ENCODE peak calls at places on chromosomes 16 and 17, in six cellular contexts. One of them, this sample, is unnamed.

GRCh38 chr17:57899822-57900221 is 50.0 kb upstream of the MRPS23 start:
- ATAC-seq in A549: peak; percentile 46
- ATAC-seq in RWPE2: no peak
- ATAC-seq in psoas muscle: no peak
- ATAC-seq in right cardiac atrium: peak; percentile 10
- ATAC-seq in HepG2: no peak
- ATAC-seq in this sample: no peak

GRCh38 chr17:36132421-36132831 is 28.8 kb downstream of the CCL4 start:
- ATAC-seq in A549: no peak
- ATAC-seq in RWPE2: no peak
- ATAC-seq in psoas muscle: no peak
- ATAC-seq in right cardiac atrium: no peak
- ATAC-seq in HepG2: no peak
- ATAC-seq in this sample: no peak

GRCh38 chr16:31138621-31139578 is 3.4 kb upstream of the PRSS8 start:
- ATAC-seq in A549: peak; percentile 24
- ATAC-seq in RWPE2: peak; percentile 59
- ATAC-seq in psoas muscle: peak; percentile 63
- ATAC-seq in right cardiac atrium: no peak
- ATAC-seq in HepG2: peak; percentile 0
- ATAC-seq in this sample: no peak

GRCh38 chr17:58318065-58318481 is 10.5 kb downstream of the TSPOAP1 start:
- ATAC-seq in A549: no peak
- ATAC-seq in RWPE2: no peak
- ATAC-seq in psoas muscle: no peak
- ATAC-seq in right cardiac atrium: no peak
- ATAC-seq in HepG2: no peak
- ATAC-seq in this sample: no peak

GRCh38 chr16:56649820-56650219 is 1.9 kb upstream of the MT1B start:
- ATAC-seq in A549: no peak
- ATAC-seq in RWPE2: peak; percentile 96
- ATAC-seq in psoas muscle: no peak
- ATAC-seq in right cardiac atrium: no peak
- ATAC-seq in HepG2: no peak
- ATAC-seq in this sample: no peak

GRCh38 chr17:74860229-74860998 is 729 bp upstream of the GRIN2C start:
- ATAC-seq in A549: peak; percentile 43
- ATAC-seq in RWPE2: peak; percentile 23
- ATAC-seq in psoas muscle: no peak
- ATAC-seq in right cardiac atrium: peak; percentile 7
- ATAC-seq in HepG2: no peak
- ATAC-seq in this sample: no peak

GRCh38 chr17:82881900-82882714 is 42.3 kb upstream of the ZNF750 start:
- ATAC-seq in A549: no peak
- ATAC-seq in RWPE2: no peak
- ATAC-seq in psoas muscle: peak; percentile 36
- ATAC-seq in right cardiac atrium: peak; percentile 34
- ATAC-seq in HepG2: peak; percentile 77
- ATAC-seq in this sample: peak; percentile 84

GRCh38 chr17:81966343-81967243 is 5.6 kb upstream of the NOTUM start:
- ATAC-seq in A549: peak; percentile 6
- ATAC-seq in RWPE2: no peak
- ATAC-seq in psoas muscle: peak; percentile 57
- ATAC-seq in right cardiac atrium: peak; percentile 74
- ATAC-seq in HepG2: peak; percentile 80
- ATAC-seq in this sample: peak; percentile 74

GRCh38 chr17:5592382-5592781 is 8.1 kb upstream of the NLRP1 start:
- ATAC-seq in A549: peak; percentile 70
- ATAC-seq in RWPE2: peak; percentile 33
- ATAC-seq in psoas muscle: no peak
- ATAC-seq in right cardiac atrium: no peak
- ATAC-seq in HepG2: no peak
- ATAC-seq in this sample: no peak

GRCh38 chr17:49889500-49889899 is 41.6 kb upstream of the TAC4 start:
- ATAC-seq in A549: no peak
- ATAC-seq in RWPE2: no peak
- ATAC-seq in psoas muscle: no peak
- ATAC-seq in right cardiac atrium: no peak
- ATAC-seq in HepG2: no peak
- ATAC-seq in this sample: no peak

GRCh38 chr17:75515229-75515522 is 161 bp downstream of the CASKIN2 start:
- ATAC-seq in A549: no peak
- ATAC-seq in RWPE2: no peak
- ATAC-seq in psoas muscle: no peak
- ATAC-seq in right cardiac atrium: no peak
- ATAC-seq in HepG2: peak; percentile 15
- ATAC-seq in this sample: no peak

GRCh38 chr16:69890891-69891282 is 60.2 kb upstream of the CLEC18A start:
- ATAC-seq in A549: no peak
- ATAC-seq in RWPE2: no peak
- ATAC-seq in psoas muscle: no peak
- ATAC-seq in right cardiac atrium: peak; percentile 14
- ATAC-seq in HepG2: no peak
- ATAC-seq in this sample: no peak

DNA sequence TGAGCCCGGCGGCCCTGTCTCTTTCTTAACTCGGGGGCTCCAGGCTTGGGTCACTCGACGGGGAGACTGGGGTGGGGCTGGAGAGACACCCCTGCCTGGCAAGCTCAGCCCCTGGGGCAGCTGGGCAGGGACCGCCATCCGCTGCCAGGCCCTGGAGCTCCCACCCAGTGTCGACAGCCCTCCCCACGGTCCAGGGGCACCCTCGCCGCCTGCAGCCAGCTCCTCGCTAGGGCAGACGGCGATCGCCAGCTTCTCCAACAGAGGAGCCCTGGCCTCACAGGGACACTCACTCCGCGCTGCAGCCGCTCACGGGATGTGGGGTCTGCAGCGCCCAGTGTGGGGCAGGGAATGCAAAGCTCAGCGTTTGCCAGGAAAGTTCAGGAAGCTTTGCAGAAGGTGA is 16.0 kb upstream of the APRT start:
- ATAC-seq in A549: no peak
- ATAC-seq in RWPE2: no peak
- ATAC-seq in psoas muscle: no peak
- ATAC-seq in right cardiac atrium: no peak
- ATAC-seq in HepG2: no peak
- ATAC-seq in this sample: no peak
- H3K27ac ChIP-seq in A549: no peak overlapping the region
- H3K27ac ChIP-seq in RWPE2: no peak overlapping the region
- H3K27ac ChIP-seq in psoas muscle: no peak overlapping the region
- H3K27ac ChIP-seq in right cardiac atrium: no peak overlapping the region
- H3K27ac ChIP-seq in HepG2: no peak overlapping the region
- H3K27ac ChIP-seq in this sample: no peak overlapping the region

DNA sequence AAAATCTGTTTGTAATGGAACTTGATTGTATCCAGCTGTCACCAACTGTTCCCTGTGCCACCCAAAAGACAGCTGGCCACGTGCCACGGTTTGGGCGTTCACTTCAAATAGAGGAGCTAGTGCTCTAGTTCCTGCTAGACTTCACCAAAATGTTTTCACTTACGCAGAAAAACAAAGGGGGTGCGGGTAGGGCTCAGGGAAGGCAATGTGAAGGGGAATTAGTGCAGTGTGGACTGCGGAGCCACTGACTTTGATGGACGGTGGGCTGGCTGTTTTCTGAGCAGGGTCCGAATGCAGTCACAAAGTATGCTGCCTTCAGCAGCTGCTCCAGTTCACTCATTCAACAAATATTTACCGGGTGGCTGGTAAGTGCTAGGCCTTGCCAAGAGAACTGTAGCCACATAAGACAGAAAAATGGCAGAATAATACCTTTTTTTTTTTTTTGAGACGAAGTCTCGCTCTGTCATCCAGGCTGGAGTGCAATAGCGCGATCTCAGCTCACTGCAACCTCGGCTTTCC is 7.6 kb upstream of the CYTH1 start:
- ATAC-seq in A549: no peak
- ATAC-seq in RWPE2: no peak
- ATAC-seq in psoas muscle: no peak
- ATAC-seq in right cardiac atrium: peak; percentile 53
- ATAC-seq in HepG2: no peak
- ATAC-seq in this sample: peak; percentile 77
- H3K27ac ChIP-seq in A549: no peak overlapping the region
- H3K27ac ChIP-seq in RWPE2: no peak overlapping the region
- H3K27ac ChIP-seq in psoas muscle: peak overlapping the region; percentile 61
- H3K27ac ChIP-seq in right cardiac atrium: peak overlapping the region; percentile 70
- H3K27ac ChIP-seq in HepG2: no peak overlapping the region
- H3K27ac ChIP-seq in this sample: peak overlapping the region; percentile 70

GRCh38 chr17:37736428-37736827 is 8.4 kb downstream of the HNF1B start:
- ATAC-seq in A549: no peak
- ATAC-seq in RWPE2: no peak
- ATAC-seq in psoas muscle: no peak
- ATAC-seq in right cardiac atrium: no peak
- ATAC-seq in HepG2: no peak
- ATAC-seq in this sample: no peak
- H3K27ac ChIP-seq in A549: peak overlapping the region; percentile 37
- H3K27ac ChIP-seq in RWPE2: no peak overlapping the region
- H3K27ac ChIP-seq in psoas muscle: no peak overlapping the region
- H3K27ac ChIP-seq in right cardiac atrium: no peak overlapping the region
- H3K27ac ChIP-seq in HepG2: no peak overlapping the region
- H3K27ac ChIP-seq in this sample: no peak overlapping the region

GRCh38 chr16:3518292-3518982 is 17.6 kb downstream of the CLUAP1 start:
- ATAC-seq in A549: no peak
- ATAC-seq in RWPE2: no peak
- ATAC-seq in psoas muscle: no peak
- ATAC-seq in right cardiac atrium: no peak
- ATAC-seq in HepG2: no peak
- ATAC-seq in this sample: no peak
- H3K27ac ChIP-seq in A549: no peak overlapping the region
- H3K27ac ChIP-seq in RWPE2: no peak overlapping the region
- H3K27ac ChIP-seq in psoas muscle: no peak overlapping the region
- H3K27ac ChIP-seq in right cardiac atrium: no peak overlapping the region
- H3K27ac ChIP-seq in HepG2: no peak overlapping the region
- H3K27ac ChIP-seq in this sample: no peak overlapping the region

This sample was measured in gastroesophageal sphincter.